ENCODE peak calls at places on chromosomes 3 and 15, in eight cellular contexts. B is B cell, Y is PC-3, X is upper lobe of right lung, H is WERI-Rb-1, W is IMR-90, T is fibroblast of lung, Z is GM13976. P is an unnamed sample.

GRCh38 chr3:60650171-60650570 is 601.1 kb downstream of the FHIT start:
- DNase-seq in B (no peak), Y (no peak), X (no peak), H (no peak), W (no peak), T (no peak), Z (no peak), P (no peak)

GRCh38 chr3:66220066-66220465 is 735 bp upstream of the SLC25A26 start:
- DNase-seq in B (no peak), Y (no peak), X (no peak), H (no peak), W (no peak), T (no peak), Z (no peak), P (no peak)

GRCh38 chr3:111238896-111239295 is 167.3 kb downstream of the NECTIN3 start:
- DNase-seq in B (no peak), Y (peak), X (no peak), H (no peak), W (no peak), T (no peak), Z (no peak), P (no peak)

GRCh38 chr15:70778258-70779076 is 15.1 kb upstream of the UACA start:
- DNase-seq in B (no peak), Y (peak), X (no peak), H (no peak), W (peak), T (peak), Z (no peak), P (peak)

GRCh38 chr3:177807150-177807875 is 610.0 kb upstream of the TBL1XR1 start:
- DNase-seq in B (no peak), Y (no peak), X (no peak), H (no peak), W (no peak), T (peak), Z (no peak), P (no peak)

GRCh38 chr15:68449389-68449788 is 17.4 kb upstream of the ITGA11 start:
- DNase-seq in B (no peak), Y (no peak), X (no peak), H (no peak), W (no peak), T (no peak), Z (no peak), P (no peak)

GRCh38 chr3:16430717-16431630 is 82.5 kb downstream of the RFTN1 start:
- DNase-seq in B (peak), Y (no peak), X (no peak), H (no peak), W (no peak), T (no peak), Z (no peak), P (no peak)

GRCh38 chr3:53708001-53708621 is 138.1 kb downstream of the CHDH start:
- DNase-seq in B (no peak), Y (no peak), X (peak), H (no peak), W (no peak), T (no peak), Z (no peak), P (no peak)

GRCh38 chr3:49359623-49360022 is 1.5 kb upstream of the GPX1 start:
- DNase-seq in B (no peak), Y (peak), X (no peak), H (no peak), W (peak), T (no peak), Z (no peak), P (no peak)

GRCh38 chr3:79810529-79810928 is 42.7 kb upstream of the ROBO1 start:
- DNase-seq in B (no peak), Y (peak), X (no peak), H (no peak), W (no peak), T (peak), Z (no peak), P (no peak)

GRCh38 chr3:25604107-25604805 is 60.5 kb downstream of the TOP2B start:
- DNase-seq in B (no peak), Y (peak), X (no peak), H (no peak), W (peak), T (peak), Z (no peak), P (no peak)

GRCh38 chr3:135260025-135260424 is 465.0 kb downstream of the EPHB1 start:
- DNase-seq in B (no peak), Y (no peak), X (no peak), H (no peak), W (no peak), T (no peak), Z (no peak), P (no peak)
- TF ChIP-seq CTCF in B (no peak), Y (no peak), X (no peak), H (no peak), W (no peak), T (no peak), Z (no peak), P (no peak)

GRCh38 chr3:120418866-120419490 is 31.8 kb downstream of the FSTL1 start:
- DNase-seq in B (no peak), Y (peak), X (peak), H (peak), W (no peak), T (no peak), Z (peak), P (no peak)
- TF ChIP-seq CTCF in B (peak), Y (peak), X (peak), H (peak), W (peak), T (peak), Z (peak), P (peak)

DNA sequence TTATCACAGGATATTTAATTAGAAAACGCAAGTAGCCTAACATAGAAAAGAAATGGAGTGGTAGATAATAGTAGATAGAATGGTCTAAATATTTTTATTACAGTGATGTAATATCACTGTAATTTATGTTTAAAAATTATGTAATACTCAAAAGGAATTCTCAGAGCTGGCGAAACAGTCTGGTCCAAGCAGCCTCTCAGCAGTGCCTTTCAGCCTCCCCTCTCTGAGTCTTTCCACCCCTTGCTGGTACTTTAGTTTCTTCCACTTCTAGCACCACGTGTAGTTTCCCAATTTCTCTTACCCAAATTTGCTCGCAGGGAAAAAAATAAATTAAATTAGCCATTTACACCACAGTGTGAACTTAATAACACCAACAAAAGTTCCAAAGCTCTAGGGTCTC is 32.0 kb downstream of the AGTR1 start:
- DNase-seq in B (no peak), Y (no peak), X (no peak), H (no peak), W (no peak), T (no peak), Z (no peak), P (no peak)
- TF ChIP-seq CTCF in B (no peak), Y (no peak), X (no peak), H (no peak), W (no peak), T (no peak), Z (no peak), P (no peak)

GRCh38 chr3:135918600-135918999 is 46.9 kb upstream of the PPP2R3A start:
- DNase-seq in B (no peak), Y (peak), X (no peak), H (no peak), W (peak), T (peak), Z (no peak), P (no peak)
- TF ChIP-seq CTCF in B (no peak), Y (peak), X (peak), H (peak), W (peak), T (peak), Z (no peak), P (peak)

GRCh38 chr3:149291178-149291577 is 42.3 kb downstream of the TM4SF18 start:
- DNase-seq in B (no peak), Y (no peak), X (no peak), H (no peak), W (no peak), T (no peak), Z (peak), P (no peak)
- TF ChIP-seq CTCF in B (peak), Y (peak), X (peak), H (peak), W (peak), T (peak), Z (peak), P (peak)

DNA sequence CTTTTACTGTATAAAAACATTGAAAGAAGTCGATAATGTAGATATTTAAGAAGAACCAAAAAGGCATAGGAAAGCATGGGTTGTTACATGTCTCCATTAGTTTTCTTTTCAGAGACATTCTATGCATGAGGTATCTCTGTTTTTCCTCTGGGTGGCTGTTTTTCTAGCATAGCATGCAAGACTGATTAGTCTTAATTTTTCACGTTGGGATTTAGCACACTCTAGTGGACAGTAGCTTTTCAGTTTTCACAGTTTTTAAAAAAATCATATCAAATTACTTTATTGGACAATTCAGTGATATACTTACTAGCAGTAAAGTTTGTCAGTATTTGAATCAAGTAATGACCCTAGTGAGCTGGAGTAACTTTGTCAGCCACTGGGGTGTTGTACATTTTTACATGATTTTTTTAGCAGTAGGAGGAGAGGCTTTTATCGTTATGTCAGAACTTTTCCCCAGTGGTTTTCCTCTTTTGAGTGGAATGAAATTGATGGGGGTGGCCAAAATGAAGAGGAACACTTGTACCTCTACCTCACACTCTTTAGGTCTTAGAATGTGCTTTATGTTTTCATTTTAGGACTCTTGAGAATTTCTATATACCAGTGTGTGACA is 57.2 kb downstream of the SEC22A start:
- DNase-seq in B (no peak), Y (peak), X (no peak), H (no peak), W (peak), T (peak), Z (peak), P (peak)
- TF ChIP-seq CTCF in B (peak), Y (peak), X (peak), H (peak), W (peak), T (peak), Z (peak), P (peak)

DNA sequence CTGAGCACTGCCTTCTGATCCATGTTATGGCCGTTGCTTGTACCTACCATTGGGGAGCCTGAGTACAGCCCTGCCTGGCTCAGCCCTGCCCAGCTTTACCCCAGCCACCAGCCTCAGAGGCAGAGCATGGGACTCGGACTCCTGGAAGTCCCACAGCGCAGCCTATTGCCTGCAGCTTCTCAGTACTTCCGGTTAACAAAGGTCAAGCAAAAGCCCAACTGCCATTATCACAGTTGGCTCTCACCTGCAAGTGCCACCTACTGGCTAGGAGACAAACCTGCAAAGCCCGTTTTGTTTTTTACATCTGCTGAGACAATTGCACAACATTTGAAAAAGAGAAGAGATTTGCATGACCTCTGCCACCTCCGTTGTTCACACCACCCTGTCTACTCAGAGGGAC is 1081.7 kb downstream of the NAALADL2 start:
- DNase-seq in B (no peak), Y (peak), X (no peak), H (peak), W (no peak), T (no peak), Z (peak), P (no peak)
- TF ChIP-seq CTCF in B (no peak), Y (peak), X (no peak), H (peak), W (no peak), T (no peak), Z (peak), P (no peak)

GRCh38 chr15:45660231-45660979 is 25.6 kb downstream of the SQOR start:
- DNase-seq in B (no peak), Y (no peak), X (no peak), H (no peak), W (peak), T (peak), Z (peak), P (peak)
- TF ChIP-seq CTCF in B (no peak), Y (no peak), X (no peak), H (peak), W (no peak), T (peak), Z (no peak), P (no peak)

P was measured in osteoblast.